ENCODE peak calls at places on chromosomes 11 and 22, in four cellular contexts. D is fibroblast of lung, L is thyroid gland, C is AG04450. Q is an unnamed sample.

GRCh38 chr22:22684605-22685561 is 40.5 kb downstream of the GGTLC2 start:
- DNase-seq in D (peak; percentile 47), C (peak; percentile 57), L (peak; percentile 35), Q (peak; percentile 57)

GRCh38 chr22:30390974-30391691 is 3.9 kb upstream of the RNF215 start:
- DNase-seq in L (peak; percentile 81), C (peak; percentile 41), D (peak; percentile 70), Q (peak; percentile 78)

GRCh38 chr22:19753090-19753842 is 7.3 kb upstream of the TBX1 start:
- DNase-seq in C (no peak), D (no peak), L (no peak), Q (no peak)

GRCh38 chr11:16958833-16959232 is 55.4 kb downstream of the PLEKHA7 start:
- DNase-seq in L (no peak), C (no peak), D (no peak), Q (no peak)

GRCh38 chr11:105000797-105001196 is 22.2 kb downstream of the CASP5 start:
- DNase-seq in C (no peak), D (no peak), L (no peak), Q (no peak)

GRCh38 chr11:32830413-32830738 is 649 bp downstream of the PRRG4 start:
- DNase-seq in C (no peak), D (no peak), L (peak; percentile 26), Q (peak; percentile 22)

GRCh38 chr22:48404004-48404403 is 1423.7 kb downstream of the BRD1 start:
- DNase-seq in C (no peak), D (no peak), L (no peak), Q (no peak)

GRCh38 chr11:117226388-117227385 is 5.2 kb downstream of the PCSK7 start:
- DNase-seq in D (peak; percentile 64), L (peak; percentile 41), C (no peak), Q (peak; percentile 88)

GRCh38 chr22:23182289-23183106 is 2.2 kb downstream of the BCR start:
- DNase-seq in L (no peak), C (no peak), D (peak; percentile 41), Q (no peak)

GRCh38 chr11:131584694-131585592 is 214.5 kb downstream of the NTM start:
- DNase-seq in L (no peak), D (no peak), C (no peak), Q (no peak)

GRCh38 chr22:20602589-20603164 is 95.3 kb downstream of the MED15 start:
- DNase-seq in L (no peak), C (no peak), D (no peak), Q (no peak)

GRCh38 chr22:38163844-38164577 is 17.6 kb downstream of the PLA2G6 start:
- DNase-seq in D (no peak), C (no peak), L (no peak), Q (no peak)

GRCh38 chr11:17496406-17496805 is 19.8 kb upstream of the ABCC8 start:
- DNase-seq in D (no peak), L (peak; percentile 48), C (no peak), Q (peak; percentile 79)

GRCh38 chr11:1532606-1533341 is 39.3 kb downstream of the DUSP8 start:
- DNase-seq in L (no peak), C (no peak), D (peak; percentile 83), Q (no peak)

GRCh38 chr22:25563757-25564319 is 637 bp upstream of the GRK3 start:
- DNase-seq in C (no peak), D (no peak), L (peak; percentile 18), Q (no peak)

GRCh38 chr11:73652856-73653559 is 6.6 kb downstream of the PLEKHB1 start:
- DNase-seq in L (no peak), D (no peak), C (no peak), Q (no peak)

GRCh38 chr11:19713221-19714092 is 820 bp downstream of the NAV2 start:
- DNase-seq in D (no peak), L (no peak), C (no peak), Q (no peak)

GRCh38 chr22:27996981-27997380 is 77.9 kb upstream of the PITPNB start:
- DNase-seq in L (no peak), D (no peak), C (no peak), Q (no peak)

GRCh38 chr11:124865902-124866851 is 945 bp downstream of the ROBO3 start:
- DNase-seq in D (peak; percentile 22), L (peak; percentile 52), C (no peak), Q (peak; percentile 38)

GRCh38 chr11:38019072-38019775 is 1421.2 kb upstream of the RAG2 start:
- DNase-seq in D (peak; percentile 39), C (no peak), L (no peak), Q (peak; percentile 41)

GRCh38 chr11:58776891-58777451 is 45.2 kb upstream of the GLYAT start:
- DNase-seq in C (no peak), D (no peak), L (no peak), Q (no peak)

GRCh38 chr11:106424111-106424510 is 346.6 kb downstream of the AASDHPPT start:
- DNase-seq in D (peak; percentile 87), L (no peak), C (peak; percentile 50), Q (peak; percentile 90)

GRCh38 chr11:82701847-82702520 is 31.7 kb downstream of the FAM181B start:
- DNase-seq in D (peak; percentile 6), L (no peak), C (no peak), Q (peak; percentile 55)

GRCh38 chr11:45180888-45181594 is 34.6 kb downstream of the PRDM11 start:
- DNase-seq in L (peak; percentile 82), C (no peak), D (peak; percentile 56), Q (peak; percentile 53)

GRCh38 chr11:31805629-31806185 is 5.4 kb downstream of the PAX6 start:
- DNase-seq in D (peak; percentile 83), L (no peak), C (no peak), Q (no peak)

GRCh38 chr11:130313383-130314183 is 1.1 kb downstream of the ZBTB44 start:
- DNase-seq in C (no peak), D (no peak), L (no peak), Q (peak; percentile 9)

GRCh38 chr22:40409613-40410113 is 39.3 kb downstream of the SGSM3 start:
- DNase-seq in C (no peak), L (no peak), D (no peak), Q (no peak)

GRCh38 chr22:47967841-47968240 is 1205.4 kb downstream of the TBC1D22A start:
- DNase-seq in L (no peak), C (no peak), D (no peak), Q (no peak)

GRCh38 chr11:65182258-65183170 is 786 bp downstream of the CAPN1 start:
- DNase-seq in D (peak; percentile 21), C (no peak), L (peak; percentile 70), Q (peak; percentile 24)

GRCh38 chr11:128310676-128311445 is 276.5 kb downstream of the ETS1 start:
- DNase-seq in D (no peak), L (no peak), C (no peak), Q (no peak)

GRCh38 chr22:32204211-32204855 is 540 bp downstream of the RFPL2 start:
- DNase-seq in D (no peak), L (peak; percentile 44), C (no peak), Q (no peak)

GRCh38 chr22:45291061-45291930 is 6.5 kb downstream of the UPK3A start:
- DNase-seq in D (no peak), C (no peak), L (no peak), Q (no peak)

GRCh38 chr11:103892603-103893002 is 143.8 kb upstream of the DDI1 start:
- DNase-seq in D (peak; percentile 85), L (no peak), C (no peak), Q (peak; percentile 52)

GRCh38 chr11:48013269-48013901 is 33.0 kb downstream of the PTPRJ start:
- DNase-seq in C (no peak), D (peak; percentile 45), L (peak; percentile 99), Q (no peak)

GRCh38 chr11:124897681-124898680 is at the start of gene ROBO4:
- DNase-seq in C (peak; percentile 66), D (peak; percentile 94), L (peak; percentile 22), Q (peak; percentile 89)

GRCh38 chr11:93249437-93250210 is 51.8 kb upstream of the SLC36A4 start:
- DNase-seq in C (no peak), D (peak; percentile 2), L (no peak), Q (no peak)

DNA sequence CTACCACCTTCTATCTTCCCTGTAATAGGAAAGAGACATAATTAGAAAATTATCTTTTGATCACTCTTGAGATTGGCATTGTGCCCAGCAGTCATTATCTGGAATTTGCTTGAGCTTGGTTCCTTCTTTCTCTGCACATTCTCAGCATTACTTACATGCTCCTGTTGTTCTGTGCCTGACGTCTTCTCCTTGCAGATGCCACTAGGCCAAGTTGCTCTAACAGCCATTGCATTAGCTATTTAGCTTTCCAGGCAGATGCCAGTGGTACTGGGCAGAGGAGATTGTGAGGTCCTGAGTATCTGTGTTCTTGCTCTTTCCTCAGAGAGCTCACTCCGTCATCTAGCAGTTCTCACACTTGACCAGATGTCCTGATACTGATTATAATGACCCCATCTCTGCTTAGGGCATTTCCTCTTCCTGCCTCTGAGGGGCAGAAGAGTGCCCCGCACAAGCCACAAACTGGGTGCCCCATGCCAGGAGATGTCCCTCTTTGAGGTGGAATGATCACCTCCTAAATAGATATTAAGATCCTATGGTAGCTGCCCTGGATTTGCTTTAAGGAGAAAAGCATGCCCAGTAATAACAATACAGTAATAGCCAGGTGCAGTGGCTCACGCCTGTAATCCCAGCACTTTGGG is 30.7 kb downstream of the ARHGAP1 start:
- DNase-seq in D (no peak), L (no peak), C (no peak), Q (no peak)
- TF ChIP-seq CTCF in D (no peak), L (no peak), C (peak; percentile 24), Q (peak; percentile 30)

DNA sequence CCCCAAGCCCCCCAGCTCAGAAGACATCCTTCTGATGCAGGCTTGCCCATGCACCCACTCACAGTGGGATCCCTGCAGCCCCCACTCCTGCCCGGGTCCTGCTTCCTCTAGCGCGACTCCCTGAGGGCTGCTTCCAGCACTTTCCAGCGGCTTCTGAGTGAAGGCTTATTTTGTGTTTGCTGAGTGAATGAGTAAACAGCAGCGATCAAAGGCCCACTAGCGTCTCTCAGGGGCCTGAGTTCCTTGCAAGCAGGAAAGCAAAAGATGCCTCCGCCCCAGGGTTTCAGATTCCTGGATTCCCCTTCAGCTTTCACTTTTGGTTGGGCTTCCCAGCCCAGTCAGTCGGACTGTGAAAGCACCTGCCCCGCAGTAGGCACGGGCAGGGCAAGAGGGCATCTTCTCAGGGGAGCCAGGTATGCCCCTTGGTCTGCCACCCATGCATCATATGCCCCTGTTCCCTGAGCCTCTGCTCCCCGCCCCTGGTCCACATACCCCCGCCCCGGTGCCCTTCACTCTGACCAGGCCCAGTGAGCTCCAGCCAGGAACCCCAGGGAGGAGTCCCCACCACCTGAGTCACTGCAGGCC is 9.2 kb downstream of the FADD start:
- DNase-seq in C (no peak), L (no peak), D (no peak), Q (no peak)
- H3K4me3 ChIP-seq in C (no peak overlapping the region), L (no peak overlapping the region), D (no peak overlapping the region), Q (no peak overlapping the region)

GRCh38 chr22:49548356-49549202 is 279.1 kb downstream of the BRD1 start:
- DNase-seq in L (no peak), D (no peak), C (no peak), Q (no peak)
- TF ChIP-seq CTCF in L (no peak), D (no peak), C (no peak), Q (no peak)

GRCh38 chr11:64000740-64001514 is 14.7 kb downstream of the OTUB1 start:
- DNase-seq in D (no peak), C (no peak), L (no peak), Q (no peak)
- H3K4me3 ChIP-seq in D (peak overlapping the region; percentile 48), C (peak overlapping the region; percentile 32), L (no peak overlapping the region), Q (peak overlapping the region; percentile 32)

DNA sequence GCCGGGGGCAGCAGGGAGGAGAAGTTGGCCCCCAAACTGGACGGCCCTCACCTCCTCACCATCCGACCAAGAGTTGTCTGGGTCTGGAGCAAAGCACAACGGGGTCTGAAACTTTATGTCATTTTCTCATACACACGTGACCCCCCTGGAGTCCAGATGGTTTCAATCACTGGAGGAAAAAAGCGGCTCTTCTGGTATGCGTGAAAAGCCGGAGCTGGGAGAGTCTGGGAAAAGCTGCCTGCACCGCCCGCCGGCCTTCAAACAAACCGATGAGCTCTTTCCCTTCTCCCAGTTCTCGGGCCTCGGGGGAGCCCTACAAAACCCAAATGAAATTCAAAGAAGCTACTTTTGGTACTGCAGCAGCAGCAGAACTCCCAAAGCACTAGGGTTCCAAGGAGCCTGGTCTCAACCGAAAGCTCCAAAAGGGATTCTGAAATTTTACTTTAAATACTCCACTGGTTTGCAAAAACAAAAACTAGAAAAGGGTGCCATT is 39.7 kb upstream of the AKIP1 start:
- DNase-seq in D (peak; percentile 93), C (peak; percentile 87), L (peak; percentile 68), Q (peak; percentile 95)
- TF ChIP-seq CTCF in D (no peak), C (no peak), L (no peak), Q (no peak)

Q was measured in cardiac fibroblast.